ENCODE peak calls at places on chromosomes 1 and 21, in ten cellular contexts. W, V, P, Y, C, Z, R, K, A and H are unnamed samples.

GRCh38 chr1:24236170-24237045 is 49.3 kb upstream of the IFNLR1 start:
- DNase-seq in W (peak; percentile 36), V (no peak), P (peak; percentile 75), Y (peak; percentile 88), C (no peak), Z (peak; percentile 31), R (peak; percentile 56), K (no peak), A (peak; percentile 3), H (peak; percentile 73)

GRCh38 chr1:8430476-8430875 is 112.6 kb downstream of the SLC45A1 start:
- DNase-seq in W (no peak), V (no peak), P (no peak), Y (no peak), C (no peak), Z (no peak), R (no peak), K (no peak), A (no peak), H (no peak)

GRCh38 chr1:187922255-187922654 is 1093.5 kb downstream of the PLA2G4A start:
- DNase-seq in W (no peak), V (no peak), P (no peak), Y (no peak), C (no peak), Z (no peak), R (no peak), K (no peak), A (no peak), H (no peak)

GRCh38 chr1:17109897-17110554 is 9.2 kb downstream of the PADI2 start:
- DNase-seq in W (no peak), V (no peak), P (no peak), Y (no peak), C (no peak), Z (no peak), R (no peak), K (no peak), A (no peak), H (no peak)

GRCh38 chr1:112713466-112714312 is 1.4 kb downstream of the PPM1J start:
- DNase-seq in W (no peak), V (no peak), P (peak; percentile 76), Y (no peak), C (no peak), Z (no peak), R (no peak), K (no peak), A (no peak), H (no peak)

GRCh38 chr1:24293392-24294227 is 25.5 kb upstream of the GRHL3 start:
- DNase-seq in W (no peak), V (no peak), P (peak; percentile 36), Y (peak; percentile 67), C (no peak), Z (no peak), R (no peak), K (no peak), A (no peak), H (no peak)

GRCh38 chr1:113747376-113747775 is 11.9 kb downstream of the PHTF1 start:
- DNase-seq in W (no peak), V (no peak), P (no peak), Y (no peak), C (no peak), Z (no peak), R (peak; percentile 30), K (no peak), A (no peak), H (peak; percentile 55)

GRCh38 chr1:23343246-23344110 is 606 bp downstream of the HNRNPR start:
- DNase-seq in W (no peak), V (peak; percentile 31), P (peak; percentile 70), Y (peak; percentile 64), C (peak; percentile 40), Z (no peak), R (peak; percentile 44), K (no peak), A (no peak), H (peak; percentile 62)

GRCh38 chr21:35189077-35189863 is 140.2 kb upstream of the RUNX1 start:
- DNase-seq in W (no peak), V (peak; percentile 76), P (no peak), Y (peak; percentile 20), C (peak; percentile 62), Z (no peak), R (peak; percentile 92), K (no peak), A (peak; percentile 84), H (peak; percentile 92)

GRCh38 chr1:15941044-15941840 is 34.7 kb downstream of the ZBTB17 start:
- DNase-seq in W (no peak), V (no peak), P (peak; percentile 46), Y (no peak), C (no peak), Z (no peak), R (no peak), K (no peak), A (no peak), H (no peak)

GRCh38 chr1:218785928-218786327 is 387.8 kb upstream of the LYPLAL1 start:
- DNase-seq in W (no peak), V (peak; percentile 31), P (no peak), Y (no peak), C (peak; percentile 62), Z (no peak), R (peak; percentile 47), K (peak; percentile 47), A (peak; percentile 23), H (peak; percentile 47)

GRCh38 chr1:219220945-219221344 is 47.3 kb downstream of the LYPLAL1 start:
- DNase-seq in W (no peak), V (no peak), P (no peak), Y (no peak), C (no peak), Z (no peak), R (no peak), K (no peak), A (no peak), H (no peak)

GRCh38 chr1:186974774-186975181 is 146.0 kb downstream of the PLA2G4A start:
- DNase-seq in W (peak; percentile 3), V (peak; percentile 90), P (no peak), Y (peak; percentile 65), C (no peak), Z (no peak), R (peak; percentile 93), K (no peak), A (peak; percentile 96), H (peak; percentile 77)

GRCh38 chr1:183023146-183023600 is at the start of gene LAMC1:
- DNase-seq in W (peak; percentile 68), V (no peak), P (peak; percentile 96), Y (peak; percentile 66), C (peak; percentile 74), Z (peak; percentile 52), R (peak; percentile 82), K (peak; percentile 52), A (no peak), H (peak; percentile 93)

GRCh38 chr21:36015096-36015495 is 45.2 kb downstream of the SETD4 start:
- DNase-seq in W (no peak), V (no peak), P (no peak), Y (no peak), C (no peak), Z (no peak), R (no peak), K (no peak), A (no peak), H (no peak)

GRCh38 chr1:162873671-162874666 is 13.0 kb upstream of the CCDC190 start:
- DNase-seq in W (no peak), V (peak; percentile 56), P (no peak), Y (no peak), C (no peak), Z (peak; percentile 49), R (peak; percentile 79), K (no peak), A (peak; percentile 55), H (no peak)

GRCh38 chr1:8142955-8143629 is 117.0 kb upstream of the ERRFI1 start:
- DNase-seq in W (no peak), V (peak; percentile 50), P (no peak), Y (peak; percentile 65), C (no peak), Z (no peak), R (no peak), K (no peak), A (no peak), H (no peak)

GRCh38 chr1:160058087-160058486 is 11.9 kb downstream of the KCNJ10 start:
- DNase-seq in W (no peak), V (no peak), P (peak; percentile 49), Y (no peak), C (no peak), Z (no peak), R (no peak), K (no peak), A (no peak), H (peak; percentile 18)
- TF ChIP-seq CTCF in W (peak; percentile 23), V (peak; percentile 24), P (peak; percentile 71), Y (peak; percentile 37), C (no peak), Z (no peak), R (peak; percentile 21), K (no peak), A (peak; percentile 43), H (peak; percentile 36)

DNA sequence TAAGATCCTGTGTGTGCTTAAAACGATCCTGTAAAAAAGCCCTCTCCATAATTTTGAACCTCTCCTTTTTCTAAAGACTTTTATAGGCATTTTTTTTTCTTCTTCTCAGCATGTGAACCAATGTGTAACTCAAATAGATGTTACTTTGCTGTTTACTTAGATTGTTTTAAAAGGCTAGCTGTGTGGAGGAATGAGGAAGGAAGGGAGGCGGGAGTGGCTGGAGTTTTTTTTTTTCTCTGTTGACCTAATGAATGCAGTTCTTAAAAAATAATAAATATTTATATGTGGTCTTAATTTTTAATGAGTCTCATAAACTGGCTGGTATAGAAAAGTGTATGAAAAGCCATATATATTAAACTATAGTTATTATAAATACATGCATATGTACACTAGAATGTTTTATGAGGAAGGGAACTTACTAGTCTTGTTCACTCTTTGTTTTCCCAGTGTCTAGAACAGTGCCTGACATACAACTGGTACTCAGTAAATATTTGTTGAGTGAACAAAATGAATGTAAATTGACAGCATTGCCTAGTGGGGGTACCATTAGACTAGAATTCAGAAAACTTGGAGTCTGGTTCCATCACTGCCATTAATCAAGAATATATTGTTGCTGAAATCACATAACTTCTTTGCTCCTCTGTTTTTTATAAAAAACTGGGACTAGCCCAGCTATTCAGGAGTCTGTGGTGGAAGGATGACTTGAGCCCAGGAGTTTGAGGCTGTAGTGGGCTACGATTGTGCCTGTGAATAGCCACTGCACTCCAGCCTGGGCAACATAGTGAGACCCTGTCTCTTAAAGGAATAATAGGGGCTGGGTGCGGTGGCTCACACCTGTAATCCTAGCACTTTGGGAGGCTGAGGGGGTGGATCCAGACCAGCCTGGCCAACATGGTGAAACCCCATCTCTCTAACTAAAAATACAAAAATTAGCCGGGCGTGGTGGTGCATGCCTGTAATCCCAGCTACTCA is 51.0 kb downstream of the NFIA start:
- DNase-seq in W (no peak), V (no peak), P (no peak), Y (no peak), C (no peak), Z (no peak), R (no peak), K (no peak), A (no peak), H (no peak)
- H3K4me3 ChIP-seq in W (peak overlapping the region; percentile 16), V (no peak overlapping the region), P (no peak overlapping the region), Y (no peak overlapping the region), C (no peak overlapping the region), Z (no peak overlapping the region), R (no peak overlapping the region), K (peak overlapping the region; percentile 23), A (no peak overlapping the region), H (no peak overlapping the region)

GRCh38 chr1:27395441-27396195 is 3.2 kb downstream of the GPR3 start:
- DNase-seq in W (peak; percentile 55), V (no peak), P (peak; percentile 95), Y (peak; percentile 63), C (peak; percentile 68), Z (peak; percentile 70), R (peak; percentile 60), K (peak; percentile 67), A (no peak), H (peak; percentile 80)
- TF ChIP-seq CTCF in W (peak; percentile 77), V (peak; percentile 82), P (peak; percentile 97), Y (peak; percentile 94), C (peak; percentile 95), Z (peak; percentile 81), R (peak; percentile 96), K (peak; percentile 96), A (peak; percentile 97), H (peak; percentile 95)

GRCh38 chr1:207067695-207068094 is 14.6 kb downstream of the PFKFB2 start:
- DNase-seq in W (no peak), V (no peak), P (peak; percentile 2), Y (no peak), C (no peak), Z (no peak), R (no peak), K (no peak), A (no peak), H (no peak)
- H3K4me3 ChIP-seq in W (no peak overlapping the region), V (no peak overlapping the region), P (no peak overlapping the region), Y (no peak overlapping the region), C (no peak overlapping the region), Z (no peak overlapping the region), R (no peak overlapping the region), K (no peak overlapping the region), A (no peak overlapping the region), H (no peak overlapping the region)